ENCODE peak calls at places on chromosomes 7 and 10, in nine cellular contexts. M, U, D, Y, O, N, G, S and J are unnamed samples.

GRCh38 chr10:7251696-7252465 is 159.0 kb downstream of the SFMBT2 start:
- DNase-seq in O (no peak), N (no peak), S (no peak), M (no peak), D (no peak), G (no peak), Y (peak), U (no peak), J (no peak)

GRCh38 chr10:126736737-126737136 is 66.2 kb upstream of the C10orf90 start:
- DNase-seq in Y (no peak), M (peak), N (no peak), G (no peak), S (no peak), U (no peak), D (peak), O (no peak), J (no peak)

GRCh38 chr10:65675236-65675635 is 1250.6 kb upstream of the LRRTM3 start:
- DNase-seq in O (no peak), S (no peak), G (no peak), M (peak), U (no peak), N (no peak), Y (no peak), D (no peak), J (no peak)

GRCh38 chr7:47285860-47286491 is 295.9 kb downstream of the TNS3 start:
- DNase-seq in U (peak), S (no peak), D (peak), N (no peak), Y (peak), G (no peak), O (no peak), M (no peak), J (no peak)

GRCh38 chr7:16421333-16422099 is at the start of gene CRPPA:
- DNase-seq in D (peak), N (no peak), O (no peak), M (peak), G (peak), S (no peak), Y (peak), U (peak), J (peak)

GRCh38 chr10:74924251-74924954 is 98.0 kb downstream of the KAT6B start:
- DNase-seq in U (peak), O (peak), D (peak), Y (no peak), M (peak), N (peak), G (no peak), S (no peak), J (no peak)

GRCh38 chr10:9305018-9305655 is 1250.6 kb downstream of the GATA3 start:
- DNase-seq in U (peak), M (peak), Y (no peak), N (peak), S (peak), D (peak), G (peak), O (peak), J (peak)

GRCh38 chr10:12337407-12337806 is 11.9 kb upstream of the CAMK1D start:
- DNase-seq in G (no peak), Y (no peak), D (peak), S (no peak), M (no peak), N (no peak), U (no peak), O (no peak), J (no peak)

GRCh38 chr7:28478661-28479060 is 66.3 kb downstream of the CREB5 start:
- DNase-seq in G (no peak), Y (no peak), O (no peak), M (no peak), S (no peak), U (no peak), D (peak), N (no peak), J (no peak)

GRCh38 chr7:128459394-128459878 is 3.8 kb downstream of the HILPDA start:
- DNase-seq in M (peak), O (peak), N (peak), Y (peak), U (peak), S (peak), D (peak), G (peak), J (peak)

GRCh38 chr7:26085771-26086170 is 66.2 kb upstream of the NFE2L3 start:
- DNase-seq in M (no peak), N (no peak), O (no peak), Y (no peak), D (no peak), S (no peak), U (no peak), G (no peak), J (no peak)

GRCh38 chr10:62805139-62806092 is 896 bp downstream of the ADO start:
- DNase-seq in Y (peak), S (peak), U (peak), N (no peak), D (peak), G (peak), M (peak), O (peak), J (peak)

GRCh38 chr10:113746188-113746950 is 5.1 kb upstream of the PLEKHS1 start:
- DNase-seq in N (no peak), Y (no peak), S (no peak), U (no peak), G (no peak), O (peak), D (peak), M (peak), J (no peak)

GRCh38 chr7:107660381-107661080 is at the start of gene SLC26A4:
- DNase-seq in D (peak), U (peak), N (no peak), G (no peak), S (no peak), Y (peak), M (peak), O (no peak), J (peak)

GRCh38 chr7:88432321-88432720 is 125.6 kb upstream of the STEAP4 start:
- DNase-seq in O (no peak), D (no peak), U (no peak), N (no peak), Y (peak), M (no peak), G (no peak), S (no peak), J (no peak)

GRCh38 chr10:127424594-127425264 is 124.4 kb upstream of the NPS start:
- DNase-seq in D (peak), S (no peak), Y (peak), U (no peak), O (no peak), N (no peak), M (no peak), G (no peak), J (no peak)

GRCh38 chr7:147332988-147333387 is 1216.4 kb downstream of the CNTNAP2 start:
- DNase-seq in O (no peak), D (no peak), S (no peak), G (no peak), M (no peak), U (no peak), N (no peak), Y (no peak), J (no peak)

GRCh38 chr10:114436941-114437340 is 32.6 kb upstream of the AFAP1L2 start:
- DNase-seq in S (no peak), N (no peak), M (no peak), D (no peak), O (no peak), U (no peak), G (no peak), Y (no peak), J (no peak)

GRCh38 chr7:158063850-158064610 is 523.6 kb downstream of the PTPRN2 start:
- DNase-seq in O (no peak), N (no peak), D (no peak), U (no peak), M (no peak), Y (no peak), G (no peak), S (no peak), J (no peak)

GRCh38 chr7:158239290-158239981 is 348.2 kb downstream of the PTPRN2 start:
- DNase-seq in U (no peak), M (no peak), N (no peak), G (no peak), D (no peak), S (no peak), Y (peak), O (peak), J (no peak)

GRCh38 chr10:114821915-114822770 is 563 bp downstream of the FHIP2A start:
- DNase-seq in U (peak), D (peak), N (no peak), Y (peak), M (peak), S (peak), G (peak), O (peak), J (peak)

GRCh38 chr7:151689196-151689971 is 169.7 kb upstream of the RHEB start:
- DNase-seq in M (no peak), S (no peak), O (no peak), G (no peak), U (no peak), N (no peak), D (no peak), Y (no peak), J (no peak)

GRCh38 chr10:59648711-59649201 is 60.9 kb downstream of the SLC16A9 start:
- DNase-seq in N (no peak), U (peak), S (no peak), O (no peak), G (no peak), M (no peak), Y (no peak), D (peak), J (peak)

GRCh38 chr10:6151087-6151977 is 51.4 kb upstream of the PFKFB3 start:
- DNase-seq in S (peak), M (peak), O (no peak), D (peak), N (no peak), Y (peak), G (peak), U (peak), J (peak)

GRCh38 chr7:157469181-157470016 is 132.6 kb downstream of the DNAJB6 start:
- DNase-seq in O (no peak), N (no peak), G (no peak), D (no peak), S (no peak), Y (no peak), M (no peak), U (no peak), J (no peak)

GRCh38 chr7:124688991-124689390 is 76.6 kb downstream of the GPR37 start:
- DNase-seq in O (peak), D (peak), Y (no peak), N (no peak), G (no peak), S (no peak), U (no peak), M (no peak), J (no peak)

GRCh38 chr7:28811990-28812389 is 146.1 kb downstream of the TRIL start:
- DNase-seq in G (no peak), Y (no peak), O (no peak), U (no peak), N (no peak), D (no peak), S (no peak), M (no peak), J (no peak)

GRCh38 chr10:14466256-14466655 is 135.5 kb upstream of the FRMD4A start:
- DNase-seq in S (no peak), D (peak), O (peak), U (no peak), G (no peak), Y (no peak), M (no peak), N (no peak), J (no peak)

GRCh38 chr7:44277391-44277790 is 48.0 kb downstream of the CAMK2B start:
- DNase-seq in U (no peak), D (no peak), N (no peak), G (no peak), Y (peak), S (no peak), O (no peak), M (no peak), J (no peak)

GRCh38 chr10:26556756-26557640 is 118.9 kb downstream of the APBB1IP start:
- DNase-seq in U (peak), S (peak), O (peak), D (peak), N (peak), Y (peak), G (peak), M (peak), J (peak)

GRCh38 chr10:79483299-79483698 is 29.0 kb upstream of the EIF5AL1 start:
- DNase-seq in D (peak), S (no peak), G (no peak), O (no peak), M (no peak), N (no peak), Y (no peak), U (no peak), J (no peak)

GRCh38 chr7:121163699-121164098 is 165.1 kb upstream of the WNT16 start:
- DNase-seq in S (peak), N (no peak), G (no peak), U (no peak), M (no peak), O (no peak), Y (no peak), D (no peak), J (no peak)

GRCh38 chr10:68296833-68297232 is 35.0 kb upstream of the HNRNPH3 start:
- DNase-seq in G (no peak), N (no peak), S (peak), D (peak), U (no peak), Y (no peak), O (no peak), M (no peak), J (no peak)

GRCh38 chr10:110067960-110068770 is 60.4 kb downstream of the ADD3 start:
- DNase-seq in O (no peak), Y (no peak), G (peak), M (no peak), S (peak), N (no peak), D (peak), U (peak), J (peak)

GRCh38 chr10:30170814-30171213 is 111.4 kb upstream of the JCAD start:
- DNase-seq in N (no peak), Y (no peak), M (no peak), U (no peak), O (peak), G (no peak), D (peak), S (no peak), J (no peak)

GRCh38 chr10:112554263-112554662 is 107.2 kb downstream of the VTI1A start:
- DNase-seq in G (no peak), U (no peak), Y (no peak), D (no peak), O (no peak), N (no peak), S (no peak), M (no peak), J (no peak)

GRCh38 chr7:114048386-114049235 is 129.8 kb upstream of the PPP1R3A start:
- DNase-seq in S (peak), N (no peak), D (peak), Y (peak), G (peak), M (peak), O (peak), U (peak), J (no peak)

GRCh38 chr10:33421789-33422188 is 87.3 kb upstream of the NRP1 start:
- DNase-seq in D (peak), O (peak), M (peak), G (no peak), Y (no peak), U (no peak), N (no peak), S (no peak), J (no peak)

GRCh38 chr7:33604015-33604414 is 301.3 kb upstream of the BMPER start:
- DNase-seq in U (no peak), D (peak), N (no peak), Y (no peak), M (no peak), O (no peak), S (no peak), G (no peak), J (no peak)
- TF ChIP-seq EZH2phosphoT487 in U (no peak), D (no peak), N (no peak), Y (no peak), M (no peak), O (no peak), S (no peak), G (no peak), J (no peak)

GRCh38 chr10:88033380-88033779 is 170.0 kb downstream of the PTEN start:
- DNase-seq in G (no peak), N (no peak), S (no peak), O (no peak), U (no peak), D (no peak), M (no peak), Y (no peak), J (no peak)

GRCh38 chr10:88033793-88034192 is 170.4 kb downstream of the PTEN start:
- DNase-seq in Y (no peak), S (no peak), U (peak), D (no peak), G (no peak), N (no peak), M (no peak), O (no peak), J (peak)

GRCh38 chr10:88028654-88029053 is 165.2 kb downstream of the PTEN start:
- DNase-seq in U (no peak), Y (peak), G (no peak), S (peak), D (no peak), M (peak), N (no peak), O (no peak), J (no peak)

GRCh38 chr10:88028072-88028471 is 164.6 kb downstream of the PTEN start:
- DNase-seq in O (no peak), G (no peak), U (no peak), M (no peak), D (no peak), N (no peak), Y (no peak), S (peak), J (no peak)

GRCh38 chr10:88032566-88032965 is 169.1 kb downstream of the PTEN start:
- DNase-seq in M (no peak), U (no peak), D (peak), G (no peak), N (no peak), O (no peak), S (no peak), Y (no peak), J (no peak)
- TF ChIP-seq EZH2phosphoT487 in M (no peak), U (no peak), D (no peak), G (no peak), N (no peak), O (no peak), S (no peak), Y (no peak), J (no peak)

DNA sequence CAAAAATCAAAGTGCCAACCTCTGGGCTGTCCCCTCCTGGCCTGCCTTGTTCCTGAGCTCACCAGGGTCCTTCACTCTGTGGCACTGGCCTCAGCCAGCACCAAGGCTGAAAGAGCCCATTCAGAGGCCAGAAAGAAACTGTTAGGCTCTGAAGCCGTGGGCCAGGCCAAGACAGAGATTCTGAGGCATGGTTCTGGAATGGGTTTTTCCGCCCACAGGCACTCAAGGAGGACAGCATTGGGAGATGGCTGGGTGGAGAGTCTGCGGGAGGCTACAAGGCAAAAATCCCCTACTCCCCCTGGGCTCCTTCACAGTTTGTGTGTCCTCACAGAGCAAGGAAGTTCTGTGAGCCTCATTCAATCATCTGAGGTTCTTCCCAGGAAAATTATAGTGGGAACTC is 31.7 kb downstream of the GRIFIN start:
- DNase-seq in Y (no peak), D (peak), S (no peak), O (no peak), U (no peak), N (no peak), G (no peak), M (no peak), J (no peak)
- TF ChIP-seq EZH2phosphoT487 in Y (no peak), D (no peak), S (no peak), O (no peak), U (no peak), N (no peak), G (no peak), M (no peak), J (no peak)

DNA sequence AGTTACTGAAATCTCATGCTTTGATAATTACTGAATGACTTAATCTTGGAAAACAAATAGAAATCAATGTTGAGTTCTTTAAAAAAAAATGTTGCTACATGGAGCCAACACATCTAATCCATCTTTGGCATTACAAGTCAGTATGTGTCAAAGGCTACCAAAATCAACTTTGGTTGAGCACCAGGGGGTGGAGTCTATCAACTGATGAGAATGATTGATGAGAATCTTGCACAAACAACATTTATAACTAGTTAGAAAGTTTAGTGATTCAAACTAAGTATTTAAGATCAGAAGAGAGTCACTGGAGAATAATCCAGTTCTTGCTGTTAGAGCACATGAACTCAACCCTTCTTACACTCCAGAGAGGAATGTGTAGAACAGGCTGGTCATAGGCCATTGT is 70.5 kb upstream of the LRRC17 start:
- DNase-seq in O (no peak), M (no peak), S (no peak), Y (no peak), G (no peak), D (peak), U (no peak), N (no peak), J (no peak)
- TF ChIP-seq EZH2phosphoT487 in O (no peak), M (no peak), S (no peak), Y (no peak), G (no peak), D (no peak), U (no peak), N (no peak), J (no peak)

DNA sequence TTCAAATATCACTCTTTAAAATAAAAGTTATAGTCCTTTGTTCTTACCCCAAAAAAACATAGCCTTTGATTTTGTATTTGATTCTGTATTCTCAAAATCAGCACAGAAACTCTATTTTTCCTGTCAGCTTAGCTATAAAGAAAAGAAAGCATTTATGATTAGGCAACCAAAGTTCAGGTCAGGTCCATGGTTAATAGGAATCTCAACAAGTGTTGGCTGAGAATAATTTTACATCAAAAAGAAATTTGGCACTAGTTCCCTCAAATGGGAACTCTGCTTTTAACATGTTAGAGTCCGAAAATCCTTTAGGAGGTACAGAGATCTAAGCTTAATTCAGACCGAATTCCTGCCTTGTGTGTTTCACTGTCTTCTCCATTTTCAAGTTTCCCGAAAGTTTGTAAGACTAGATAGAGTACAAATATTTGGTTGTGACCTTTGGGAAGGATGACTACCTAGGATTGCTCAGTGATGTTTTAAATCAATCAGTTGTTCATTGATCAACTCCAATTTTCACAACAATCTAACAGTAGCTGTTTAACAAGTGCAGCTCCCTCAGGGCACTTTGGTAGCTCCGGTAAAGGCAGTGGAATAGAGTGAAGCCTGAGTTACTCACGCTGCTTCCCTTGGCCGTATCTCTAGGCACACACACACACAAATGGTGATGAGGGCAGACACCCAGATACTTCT is 8.8 kb upstream of the ENO4 start:
- DNase-seq in U (no peak), G (no peak), N (no peak), S (no peak), Y (no peak), O (no peak), M (no peak), D (no peak), J (no peak)
- TF ChIP-seq EZH2phosphoT487 in U (no peak), G (no peak), N (no peak), S (no peak), Y (no peak), O (no peak), M (no peak), D (no peak), J (no peak)

GRCh38 chr10:88186335-88186734 is 322.9 kb downstream of the PTEN start:
- DNase-seq in N (no peak), Y (no peak), O (no peak), D (peak), G (no peak), M (no peak), U (no peak), S (no peak), J (no peak)
- TF ChIP-seq EZH2phosphoT487 in N (no peak), Y (no peak), O (no peak), D (peak), G (no peak), M (no peak), U (no peak), S (no peak), J (no peak)

GRCh38 chr7:98870071-98870651 is 347 bp upstream of the TMEM130 start:
- DNase-seq in U (peak), N (no peak), S (peak), Y (peak), M (peak), O (peak), G (peak), D (peak), J (peak)

GRCh38 chr7:98870807-98871491 is 1.1 kb upstream of the TMEM130 start:
- DNase-seq in G (no peak), Y (no peak), S (no peak), N (no peak), U (no peak), O (no peak), M (no peak), D (no peak), J (no peak)

GRCh38 chr7:98869001-98869373 is 827 bp downstream of the TMEM130 start:
- DNase-seq in D (no peak), M (no peak), Y (no peak), O (no peak), N (no peak), G (no peak), U (peak), S (no peak), J (no peak)

GRCh38 chr7:98868450-98868849 is 1.4 kb downstream of the TMEM130 start:
- DNase-seq in U (no peak), D (no peak), M (no peak), S (no peak), O (no peak), N (no peak), G (no peak), Y (no peak), J (no peak)

GRCh38 chr7:98869374-98870070 is at the start of gene TMEM130:
- DNase-seq in M (no peak), N (no peak), U (peak), O (no peak), D (peak), S (no peak), G (no peak), Y (peak), J (peak)
- TF ChIP-seq EZH2phosphoT487 in M (no peak), N (no peak), U (no peak), O (no peak), D (no peak), S (no peak), G (no peak), Y (no peak), J (peak)